ENCODE peak calls at places on chromosomes 6 and 20, in six cellular contexts. X is H9, F is K562, B is WTC11, M is pancreas, L is mesothelial cell of epicardium. V is an unnamed sample.
A peak's percentile ranks its signal among the peaks of the same experiment; 100 is the strongest.

GRCh38 chr6:2984738-2985381 is 13.5 kb upstream of the SERPINB6 start:
- DNase-seq in X (peak; percentile 78), F (no peak), B (peak; percentile 47), L (no peak), M (no peak), V (no peak)

GRCh38 chr6:111837007-111837406 is 36.2 kb downstream of the FYN start:
- DNase-seq in L (no peak), B (no peak), F (no peak), M (no peak), X (no peak), V (no peak)

GRCh38 chr6:108482559-108482958 is 78.2 kb upstream of the FOXO3 start:
- DNase-seq in L (no peak), M (no peak), B (no peak), F (no peak), X (no peak), V (no peak)

GRCh38 chr6:30272032-30272431 is 54.7 kb upstream of the TRIM39 start:
- DNase-seq in F (no peak), L (no peak), X (no peak), M (no peak), B (no peak), V (no peak)

GRCh38 chr6:33173228-33174180 is 18.8 kb downstream of the COL11A2 start:
- DNase-seq in B (no peak), L (no peak), M (no peak), X (no peak), F (no peak), V (no peak)

GRCh38 chr6:132369526-132369925 is 31.7 kb downstream of the MOXD1 start:
- DNase-seq in B (no peak), F (no peak), X (no peak), L (no peak), M (no peak), V (no peak)

GRCh38 chr20:33675127-33675954 is 1.1 kb upstream of the NECAB3 start:
- DNase-seq in M (no peak), X (no peak), F (peak; percentile 6), B (no peak), L (no peak), V (no peak)

GRCh38 chr20:50120935-50121693 is 8.2 kb upstream of the UBE2V1 start:
- DNase-seq in B (peak; percentile 70), F (no peak), X (peak; percentile 80), L (no peak), M (peak; percentile 73), V (peak; percentile 30)

GRCh38 chr20:25024171-25024570 is 31.6 kb upstream of the APMAP start:
- DNase-seq in M (peak; percentile 26), B (no peak), X (no peak), F (no peak), L (no peak), V (peak; percentile 12)

GRCh38 chr6:100216760-100217159 is 222.7 kb upstream of the MCHR2 start:
- DNase-seq in M (no peak), F (no peak), X (no peak), B (no peak), L (no peak), V (no peak)

GRCh38 chr6:169962604-169963469 is 211.4 kb downstream of the ERMARD start:
- DNase-seq in F (no peak), L (peak; percentile 35), M (no peak), B (no peak), X (peak; percentile 36), V (peak; percentile 8)

GRCh38 chr20:62824476-62825287 is 7.8 kb downstream of the COL9A3 start:
- DNase-seq in M (peak; percentile 75), X (peak; percentile 75), L (peak; percentile 64), B (peak; percentile 73), F (peak; percentile 76), V (no peak)

GRCh38 chr20:47686545-47686944 is 98.7 kb downstream of the SULF2 start:
- DNase-seq in F (no peak), X (no peak), M (no peak), B (no peak), L (no peak), V (no peak)

GRCh38 chr20:63163596-63164560 is 52.1 kb downstream of the YTHDF1 start:
- DNase-seq in X (no peak), L (no peak), B (no peak), M (peak; percentile 8), F (no peak), V (no peak)

GRCh38 chr20:41308290-41308691 is 9.2 kb downstream of the ZHX3 start:
- DNase-seq in B (no peak), F (no peak), X (no peak), M (no peak), L (no peak), V (no peak)

GRCh38 chr6:28657756-28658465 is 132.2 kb downstream of the GPX5 start:
- DNase-seq in L (peak; percentile 66), B (peak; percentile 67), X (peak; percentile 62), F (peak; percentile 64), M (no peak), V (no peak)

GRCh38 chr20:23887856-23888255 is 8.3 kb upstream of the CST5 start:
- DNase-seq in L (no peak), B (no peak), M (no peak), X (no peak), F (no peak), V (no peak)

GRCh38 chr20:35546127-35546526 is 4.2 kb downstream of the ERGIC3 start:
- DNase-seq in B (no peak), M (no peak), L (no peak), X (no peak), F (no peak), V (no peak)

GRCh38 chr6:139368661-139369060 is 5.8 kb downstream of the CITED2 start:
- DNase-seq in L (no peak), F (no peak), M (no peak), B (no peak), X (no peak), V (no peak)
- TF ChIP-seq CTCF in L (no peak), F (no peak), M (no peak), B (no peak), X (no peak), V (no peak)

DNA sequence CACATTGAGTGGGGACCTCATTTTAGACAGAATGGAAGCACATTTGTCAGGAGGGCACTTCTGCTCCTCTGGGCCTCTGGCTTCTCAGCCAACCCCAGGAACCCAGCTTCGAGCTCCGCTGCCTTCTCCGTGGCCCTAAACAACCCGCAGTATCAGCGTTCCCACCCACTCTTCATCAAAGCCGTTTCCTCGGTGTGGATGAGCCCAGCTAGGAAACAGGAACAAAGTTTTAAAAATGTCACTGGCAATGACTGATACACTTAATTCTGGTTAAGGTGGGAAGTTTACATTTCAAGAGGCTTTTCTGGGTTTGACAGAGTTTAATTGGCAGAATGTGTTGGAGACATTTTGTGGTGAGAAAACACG is 169.4 kb upstream of the PDE10A start:
- DNase-seq in X (no peak), L (no peak), B (no peak), F (no peak), M (no peak), V (no peak)
- TF ChIP-seq CTCF in X (no peak), L (no peak), B (no peak), F (no peak), M (no peak), V (no peak)

DNA sequence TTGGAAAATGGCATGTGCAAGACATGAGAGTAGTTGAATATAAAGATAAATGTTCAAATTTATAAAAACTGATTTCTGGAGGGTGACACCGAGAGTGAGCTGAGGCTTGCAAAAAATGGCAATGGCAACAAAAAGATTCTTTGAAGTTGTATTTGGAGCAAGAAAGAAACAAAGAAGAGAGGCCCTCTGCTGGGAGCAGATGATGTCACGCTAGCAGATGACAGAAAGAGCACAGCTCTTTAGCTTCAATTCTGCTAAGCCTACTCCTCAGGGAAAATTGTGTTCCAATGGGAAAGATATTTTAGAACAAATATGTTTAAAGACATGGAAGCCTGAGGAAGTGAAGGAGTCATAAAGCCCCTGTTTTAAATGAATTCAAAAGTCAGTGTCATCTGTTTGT is 125.3 kb upstream of the NOX3 start:
- DNase-seq in L (no peak), X (no peak), F (no peak), B (no peak), M (no peak), V (no peak)
- TF ChIP-seq CTCF in L (no peak), X (peak; percentile 31), F (no peak), B (no peak), M (no peak), V (no peak)

GRCh38 chr6:134373282-134373922 is 55.5 kb upstream of the SGK1 start:
- DNase-seq in X (no peak), L (no peak), F (no peak), M (no peak), B (no peak), V (no peak)
- TF ChIP-seq CTCF in X (no peak), L (no peak), F (no peak), M (no peak), B (no peak), V (no peak)

DNA sequence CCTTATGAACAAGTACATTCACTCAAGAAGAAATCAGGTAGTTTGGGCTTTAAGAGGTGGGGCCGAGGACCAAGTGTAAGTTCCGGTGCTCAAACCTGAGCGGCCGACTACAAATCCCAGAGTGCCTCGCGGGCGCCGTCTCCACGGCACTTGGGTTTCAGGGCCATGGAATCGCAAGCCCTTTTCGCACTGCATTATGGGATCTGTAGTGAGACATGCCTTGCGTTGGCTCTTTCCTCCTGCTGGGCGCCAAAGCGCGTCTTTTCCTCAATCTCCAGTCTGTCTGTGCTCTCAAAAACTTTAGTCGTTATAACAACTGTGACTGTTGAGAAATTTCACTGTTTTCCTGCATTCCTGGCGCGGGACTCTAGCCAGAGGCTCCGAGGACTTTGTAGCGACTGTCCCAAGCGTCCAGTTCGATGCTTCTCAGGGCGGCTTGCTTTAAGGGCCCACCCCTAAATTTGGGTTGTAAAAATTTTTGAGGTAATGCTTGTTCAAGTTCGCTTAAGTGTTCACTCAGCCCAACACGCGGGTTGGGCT is 408 bp upstream of the FBXO9 start:
- DNase-seq in L (peak; percentile 90), X (peak; percentile 97), F (peak; percentile 79), B (peak; percentile 96), M (peak; percentile 93), V (peak; percentile 82)
- TF ChIP-seq CTCF in L (no peak), X (no peak), F (peak; percentile 10), B (no peak), M (no peak), V (no peak)

GRCh38 chr20:16571333-16571732 is 1.9 kb downstream of the KIF16B start:
- DNase-seq in M (no peak), X (no peak), B (no peak), F (no peak), L (no peak), V (no peak)
- TF ChIP-seq CTCF in M (no peak), X (no peak), B (no peak), F (no peak), L (no peak), V (no peak)

DNA sequence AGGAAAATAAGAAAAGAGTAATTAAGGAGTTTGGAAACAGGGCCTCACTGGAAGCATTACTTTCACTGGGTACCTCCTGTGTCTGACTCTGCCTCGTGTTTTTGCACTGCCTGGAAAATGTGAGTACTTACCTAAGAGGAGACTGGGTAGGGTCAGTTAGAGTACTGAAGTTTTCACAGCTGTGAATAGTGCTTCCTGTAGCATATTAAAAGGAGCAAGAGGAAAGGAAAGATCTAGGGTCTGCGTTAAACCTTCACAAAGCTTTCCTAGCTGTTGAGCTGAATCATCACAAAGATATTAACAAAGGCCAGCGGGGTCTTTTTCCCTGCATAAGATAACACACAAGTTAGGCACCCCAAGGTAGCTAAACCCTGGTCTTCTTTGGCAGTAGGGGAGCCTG is 82.3 kb downstream of the MLIP start:
- DNase-seq in B (no peak), F (no peak), L (no peak), X (no peak), M (no peak), V (no peak)
- TF ChIP-seq CTCF in B (no peak), F (no peak), L (no peak), X (no peak), M (no peak), V (no peak)

V was measured in activated B cell treated with CpG ODN at 0.5 μM for 24 hours.